ENCODE peak calls at places on chromosomes 13 and 19, in eight cellular contexts. J is pancreas, N is iPS DF 6.9, Z is AG04450, M is IMR-90, L is astrocyte of the spinal cord, O is upper lobe of left lung, K is cardiac fibroblast. X is an unnamed sample.

GRCh38 chr19:31530781-31531180 is 181.5 kb upstream of the TSHZ3 start:
- DNase-seq in J (no peak), N (no peak), Z (no peak), M (no peak), L (no peak), O (no peak), K (no peak), X (no peak)

GRCh38 chr19:7254590-7254989 is 39.6 kb downstream of the INSR start:
- DNase-seq in J (peak), N (no peak), Z (no peak), M (no peak), L (no peak), O (no peak), K (no peak), X (no peak)

GRCh38 chr13:112714772-112715569 is 25.1 kb downstream of the ATP11A start:
- DNase-seq in J (no peak), N (no peak), Z (no peak), M (no peak), L (no peak), O (no peak), K (no peak), X (no peak)

GRCh38 chr19:42655748-42656147 is 61.0 kb upstream of the CEACAM8 start:
- DNase-seq in J (peak), N (no peak), Z (no peak), M (no peak), L (no peak), O (no peak), K (no peak), X (no peak)

GRCh38 chr19:14700711-14701110 is 10.9 kb downstream of the ZNF333 start:
- DNase-seq in J (no peak), N (no peak), Z (no peak), M (no peak), L (no peak), O (no peak), K (no peak), X (no peak)

GRCh38 chr19:23075031-23075733 is 41.6 kb upstream of the ZNF730 start:
- DNase-seq in J (peak), N (peak), Z (peak), M (peak), L (peak), O (peak), K (peak), X (peak)

GRCh38 chr13:63167699-63168337 is 1752.2 kb upstream of the PCDH20 start:
- DNase-seq in J (no peak), N (peak), Z (no peak), M (no peak), L (peak), O (no peak), K (no peak), X (no peak)

GRCh38 chr13:24076636-24077035 is 83.9 kb upstream of the SPATA13 start:
- DNase-seq in J (no peak), N (no peak), Z (no peak), M (no peak), L (no peak), O (no peak), K (no peak), X (no peak)

GRCh38 chr13:52786747-52787146 is 47.1 kb upstream of the CNMD start:
- DNase-seq in J (no peak), N (no peak), Z (no peak), M (no peak), L (no peak), O (no peak), K (no peak), X (no peak)

GRCh38 chr13:36432106-36432544 is at the start of gene CCNA1:
- DNase-seq in J (no peak), N (peak), Z (no peak), M (no peak), L (no peak), O (peak), K (peak), X (no peak)

GRCh38 chr13:110759710-110760109 is 46.2 kb downstream of the ING1 start:
- DNase-seq in J (no peak), N (no peak), Z (no peak), M (peak), L (peak), O (no peak), K (peak), X (peak)

GRCh38 chr13:94115054-94115453 is 364.4 kb downstream of the DCT start:
- DNase-seq in J (no peak), N (no peak), Z (no peak), M (no peak), L (no peak), O (no peak), K (no peak), X (no peak)
- H3K4me3 ChIP-seq in J (no peak), N (no peak), Z (no peak), M (no peak), L (no peak), O (no peak), K (no peak), X (no peak)

GRCh38 chr13:44078806-44079378 is 199.2 kb downstream of the LACC1 start:
- DNase-seq in J (no peak), N (no peak), Z (no peak), M (no peak), L (no peak), O (no peak), K (no peak), X (no peak)
- H3K4me3 ChIP-seq in J (no peak), N (no peak), Z (no peak), M (no peak), L (no peak), O (no peak), K (no peak), X (no peak)

DNA sequence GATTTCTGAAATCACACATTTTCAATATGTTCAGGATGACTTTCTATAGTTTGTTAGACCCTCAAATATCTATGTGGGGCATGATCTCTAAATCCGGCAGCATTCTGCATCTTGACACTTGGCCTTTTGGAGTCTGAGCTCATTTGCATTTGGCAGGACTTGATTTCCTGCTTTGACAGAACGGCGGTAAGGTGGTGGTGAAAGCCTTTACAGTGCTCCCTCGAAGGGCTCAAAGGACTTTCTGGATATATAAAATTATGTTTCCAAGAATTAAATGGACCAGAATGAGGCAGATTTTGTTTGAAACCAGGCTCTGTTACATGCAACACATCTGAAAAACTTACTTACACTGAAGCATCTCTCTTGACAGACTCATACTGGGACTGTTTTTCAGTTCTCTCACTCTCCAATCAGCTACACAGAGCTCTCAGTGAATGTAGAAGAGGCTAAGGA is 207.3 kb downstream of the SPRY2 start:
- DNase-seq in J (no peak), N (no peak), Z (no peak), M (no peak), L (no peak), O (peak), K (no peak), X (no peak)
- H3K4me3 ChIP-seq in J (no peak), N (no peak), Z (no peak), M (no peak), L (no peak), O (no peak), K (no peak), X (no peak)

GRCh38 chr19:51921949-51922348 is 5.3 kb upstream of the ZNF613 start:
- DNase-seq in J (no peak), N (no peak), Z (no peak), M (no peak), L (peak), O (no peak), K (peak), X (no peak)
- H3K4me3 ChIP-seq in J (no peak), N (no peak), Z (no peak), M (no peak), L (no peak), O (no peak), K (no peak), X (no peak)

DNA sequence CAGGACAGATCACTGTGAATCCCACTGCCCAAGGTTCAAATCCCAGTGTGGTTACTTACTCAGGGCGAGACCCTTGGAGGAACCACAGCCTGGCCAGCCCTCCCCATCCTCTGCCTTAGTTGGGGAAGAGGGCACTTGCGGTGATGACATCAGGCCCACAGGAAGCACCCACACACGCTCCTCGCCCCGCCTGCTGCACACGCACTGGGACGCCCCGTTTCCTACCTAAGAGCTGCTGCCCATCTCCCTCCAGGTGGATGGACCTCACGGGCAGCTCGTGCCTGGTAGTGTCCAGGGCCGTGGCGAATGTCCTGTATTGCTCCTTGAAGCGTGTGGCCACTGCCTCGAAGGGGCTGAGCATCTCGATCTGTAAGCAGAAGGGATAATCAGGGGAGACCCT is 19.6 kb downstream of the HAUS8 start:
- DNase-seq in J (no peak), N (no peak), Z (no peak), M (no peak), L (no peak), O (no peak), K (no peak), X (no peak)
- H3K4me3 ChIP-seq in J (no peak), N (no peak), Z (no peak), M (no peak), L (no peak), O (no peak), K (no peak), X (no peak)

DNA sequence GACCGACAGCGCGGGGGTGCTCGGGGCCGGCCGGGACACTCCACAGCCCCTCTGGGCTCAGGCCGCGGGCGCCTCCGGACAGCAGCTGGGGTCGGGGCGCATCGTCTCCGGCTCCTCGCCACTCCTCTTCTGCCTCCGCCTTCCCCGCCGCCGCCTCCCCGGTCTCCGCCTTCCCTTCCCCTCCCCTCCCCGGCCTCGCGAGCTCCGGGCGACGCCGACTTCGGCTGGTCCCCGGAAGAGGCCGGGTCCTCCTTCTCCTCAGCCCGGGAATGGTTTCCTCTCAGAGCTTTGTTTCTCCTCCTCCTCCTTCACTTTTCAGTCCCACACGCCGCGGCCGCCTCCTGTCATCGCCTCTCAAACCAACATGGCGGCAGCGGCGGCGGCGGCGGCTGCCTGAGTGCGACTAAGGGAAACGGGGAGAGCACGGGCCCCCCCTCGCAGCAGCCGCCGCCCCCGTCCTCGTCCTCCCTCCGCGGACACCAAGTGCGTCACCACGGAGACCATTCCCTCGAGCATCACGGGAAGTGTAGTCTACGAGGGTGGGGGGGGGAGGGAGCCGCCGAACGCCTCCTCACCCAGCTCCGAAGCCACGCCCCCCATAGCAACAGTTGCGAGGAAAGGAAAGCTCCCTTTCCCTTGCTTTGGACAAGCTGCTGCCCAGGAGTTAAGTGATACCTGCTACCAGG is at the start of gene UBL3:
- DNase-seq in J (peak), N (peak), Z (peak), M (peak), L (peak), O (peak), K (peak), X (peak)
- H3K4me3 ChIP-seq in J (peak), N (peak), Z (peak), M (peak), L (peak), O (peak), K (peak), X (peak)

GRCh38 chr19:4324228-4324627 is 14.4 kb downstream of the STAP2 start:
- DNase-seq in J (no peak), N (no peak), Z (no peak), M (no peak), L (no peak), O (no peak), K (no peak), X (no peak)

GRCh38 chr19:4326215-4326836 is 12.3 kb downstream of the STAP2 start:
- DNase-seq in J (no peak), N (no peak), Z (no peak), M (no peak), L (no peak), O (no peak), K (no peak), X (no peak)

GRCh38 chr19:4323692-4324091 is 14.9 kb downstream of the STAP2 start:
- DNase-seq in J (no peak), N (no peak), Z (no peak), M (no peak), L (no peak), O (no peak), K (no peak), X (no peak)

GRCh38 chr19:4320419-4320818 is 16.0 kb downstream of the FSD1 start:
- DNase-seq in J (no peak), N (no peak), Z (no peak), M (no peak), L (no peak), O (no peak), K (no peak), X (no peak)

DNA sequence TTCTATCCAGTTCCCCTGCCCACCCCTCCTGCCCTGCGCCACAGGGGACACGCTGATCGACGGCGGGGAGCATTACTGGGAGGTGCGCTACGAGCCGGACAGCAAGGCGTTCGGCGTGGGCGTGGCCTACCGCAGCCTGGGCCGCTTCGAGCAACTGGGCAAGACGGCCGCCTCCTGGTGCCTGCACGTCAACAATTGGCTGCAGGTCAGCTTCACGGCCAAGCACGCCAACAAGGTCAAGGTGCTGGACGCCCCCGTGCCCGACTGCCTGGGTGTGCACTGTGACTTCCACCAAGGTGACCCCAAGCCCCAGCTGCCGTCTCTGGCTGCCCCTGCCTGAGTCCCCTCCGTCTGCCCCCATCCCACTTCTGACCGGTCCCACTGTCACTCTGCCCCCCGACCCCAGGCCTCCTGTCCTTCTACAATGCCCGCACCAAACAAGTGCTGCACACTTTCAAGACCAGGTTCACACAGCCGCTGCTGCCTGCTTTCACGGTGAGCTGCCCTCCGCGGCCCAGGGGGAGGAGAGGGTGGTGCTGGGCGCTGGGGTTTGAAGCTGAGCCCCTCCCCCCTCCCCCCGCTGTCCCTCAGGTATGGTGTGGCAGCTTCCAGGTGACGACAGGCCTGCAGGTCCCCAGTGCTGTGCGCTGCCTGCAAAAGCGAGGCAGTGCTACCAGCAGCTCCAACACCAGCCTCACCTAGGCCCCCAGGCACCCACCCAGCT is 15.5 kb downstream of the STAP2 start:
- DNase-seq in J (no peak), N (no peak), Z (no peak), M (no peak), L (no peak), O (no peak), K (no peak), X (no peak)
- H3K4me3 ChIP-seq in J (no peak), N (no peak), Z (no peak), M (no peak), L (no peak), O (no peak), K (no peak), X (no peak)

X was measured in skeletal muscle cell.